ENCODE peak calls at places on chromosomes 7 and 10, in four cellular contexts. T, M, I and G are unnamed samples.

GRCh38 chr7:70016044-70016770 is 417.9 kb downstream of the AUTS2 start:
- DNase-seq in T (no peak), M (no peak), I (peak; percentile 48), G (no peak)

GRCh38 chr7:93856319-93856718 is 34.2 kb downstream of the TFPI2 start:
- DNase-seq in T (no peak), M (no peak), I (no peak), G (no peak)

GRCh38 chr7:103573479-103574058 is 127.6 kb upstream of the SLC26A5 start:
- DNase-seq in T (peak; percentile 64), M (no peak), I (peak; percentile 3), G (no peak)

GRCh38 chr10:51983481-51983880 is 284.1 kb upstream of the CSTF2T start:
- DNase-seq in T (no peak), M (no peak), I (no peak), G (no peak)

GRCh38 chr7:6453737-6454136 is 6.0 kb upstream of the DAGLB start:
- DNase-seq in T (no peak), M (no peak), I (peak; percentile 84), G (peak; percentile 56)

GRCh38 chr7:157279973-157280841 is 56.6 kb upstream of the DNAJB6 start:
- DNase-seq in T (no peak), M (no peak), I (no peak), G (no peak)

GRCh38 chr10:110631934-110632333 is 12.2 kb upstream of the RBM20 start:
- DNase-seq in T (no peak), M (no peak), I (no peak), G (no peak)

GRCh38 chr7:136039577-136040345 is 62.6 kb upstream of the MTPN start:
- DNase-seq in T (peak; percentile 27), M (no peak), I (no peak), G (no peak)

GRCh38 chr7:74311305-74311744 is 22.1 kb downstream of the CLIP2 start:
- DNase-seq in T (no peak), M (no peak), I (no peak), G (no peak)

GRCh38 chr10:25966846-25967245 is 32.8 kb downstream of the MYO3A start:
- DNase-seq in T (no peak), M (no peak), I (no peak), G (no peak)

GRCh38 chr7:107228291-107228690 is 59.5 kb downstream of the HBP1 start:
- DNase-seq in T (no peak), M (no peak), I (no peak), G (no peak)

GRCh38 chr7:6284461-6285360 is 12.3 kb upstream of the CYTH3 start:
- DNase-seq in T (no peak), M (no peak), I (no peak), G (no peak)

GRCh38 chr10:110762849-110763211 is 108.9 kb upstream of the PDCD4 start:
- DNase-seq in T (no peak), M (no peak), I (no peak), G (no peak)

GRCh38 chr10:86635402-86635801 is 18.9 kb upstream of the OPN4 start:
- DNase-seq in T (no peak), M (no peak), I (no peak), G (peak; percentile 81)

GRCh38 chr10:59393349-59393748 is 31.0 kb upstream of the FAM13C start:
- DNase-seq in T (no peak), M (no peak), I (no peak), G (no peak)

GRCh38 chr10:57983226-57983870 is 284.3 kb downstream of the IPMK start:
- DNase-seq in T (no peak), M (no peak), I (no peak), G (no peak)

GRCh38 chr7:39633563-39634550 is 10.5 kb downstream of the RALA start:
- DNase-seq in T (no peak), M (peak; percentile 80), I (no peak), G (no peak)

GRCh38 chr7:50685445-50686070 is 97.1 kb downstream of the GRB10 start:
- DNase-seq in T (no peak), M (no peak), I (no peak), G (no peak)

GRCh38 chr7:115032986-115033385 is 111.1 kb downstream of the MDFIC start:
- DNase-seq in T (no peak), M (no peak), I (no peak), G (no peak)

GRCh38 chr10:64379898-64380297 is 858.7 kb downstream of the REEP3 start:
- DNase-seq in T (no peak), M (no peak), I (no peak), G (no peak)

GRCh38 chr7:78260826-78261225 is 462.3 kb downstream of the PHTF2 start:
- DNase-seq in T (no peak), M (no peak), I (no peak), G (no peak)

GRCh38 chr10:125057158-125058001 is 103.0 kb downstream of the CTBP2 start:
- DNase-seq in T (no peak), M (peak; percentile 43), I (peak; percentile 79), G (peak; percentile 80)

GRCh38 chr7:78178319-78178718 is 379.7 kb downstream of the PHTF2 start:
- DNase-seq in T (no peak), M (no peak), I (no peak), G (no peak)